ENCODE peak calls at places on chromosomes 11 and 22, in four cellular contexts. Y, K, J and L are unnamed samples.

GRCh38 chr11:114010931-114011330 is 36.0 kb downstream of the HTR3A start:
- DNase-seq in Y (no peak), K (no peak), J (no peak), L (no peak)

GRCh38 chr11:112811781-112812180 is 149.4 kb upstream of the NCAM1 start:
- DNase-seq in J (no peak), Y (no peak), K (no peak), L (no peak)

GRCh38 chr11:57619331-57619730 is 21.8 kb downstream of the SERPING1 start:
- DNase-seq in Y (peak), J (no peak), K (no peak), L (peak)

GRCh38 chr11:60280412-60280811 is at the start of gene MS4A4A:
- DNase-seq in J (no peak), Y (no peak), K (no peak), L (no peak)

GRCh38 chr11:4090258-4090657 is 4.3 kb upstream of the RRM1 start:
- DNase-seq in Y (no peak), K (no peak), J (no peak), L (no peak)

GRCh38 chr11:74672956-74673895 is 58.0 kb downstream of the CHRDL2 start:
- DNase-seq in J (no peak), K (no peak), Y (no peak), L (peak)

GRCh38 chr22:44358723-44359440 is 46.1 kb upstream of the SHISAL1 start:
- DNase-seq in J (no peak), K (no peak), Y (no peak), L (no peak)

GRCh38 chr11:68312780-68313573 is 586 bp downstream of the LRP5 start:
- DNase-seq in J (peak), Y (no peak), K (no peak), L (no peak)

GRCh38 chr11:82871646-82872045 is 28.6 kb downstream of the PRCP start:
- DNase-seq in K (no peak), J (no peak), Y (no peak), L (no peak)

GRCh38 chr11:123544631-123545375 is 109.6 kb downstream of the SCN3B start:
- DNase-seq in K (peak), Y (no peak), J (no peak), L (no peak)

GRCh38 chr22:27247691-27248434 is 553.7 kb downstream of the MN1 start:
- DNase-seq in K (no peak), J (no peak), Y (no peak), L (no peak)

GRCh38 chr22:36386351-36386899 is 1.3 kb downstream of the MYH9 start:
- DNase-seq in J (no peak), K (no peak), Y (no peak), L (peak)

GRCh38 chr11:18641677-18642076 is 7.5 kb upstream of the SPTY2D1 start:
- DNase-seq in Y (no peak), J (no peak), K (no peak), L (no peak)

GRCh38 chr22:47775191-47775590 is 1012.7 kb downstream of the TBC1D22A start:
- DNase-seq in Y (no peak), K (no peak), J (no peak), L (no peak)

GRCh38 chr11:121134758-121135312 is 33.8 kb downstream of the TECTA start:
- DNase-seq in J (no peak), K (no peak), Y (no peak), L (no peak)

GRCh38 chr11:111347723-111348115 is 31.4 kb downstream of the POU2AF1 start:
- DNase-seq in K (peak), Y (no peak), J (no peak), L (no peak)

GRCh38 chr11:64039012-64039665 is 3.4 kb downstream of the FLRT1 start:
- DNase-seq in J (no peak), Y (no peak), K (no peak), L (no peak)

GRCh38 chr11:10476927-10477689 is 22.0 kb downstream of the AMPD3 start:
- DNase-seq in J (no peak), Y (no peak), K (no peak), L (no peak)

GRCh38 chr11:14386895-14387480 is 28.0 kb upstream of the RRAS2 start:
- DNase-seq in J (no peak), Y (no peak), K (peak), L (no peak)

GRCh38 chr11:114026355-114026754 is 33.2 kb upstream of the ZBTB16 start:
- DNase-seq in K (no peak), Y (no peak), J (no peak), L (peak)

GRCh38 chr11:59962103-59962474 is 1.7 kb upstream of the OOSP4A start:
- DNase-seq in Y (no peak), K (no peak), J (no peak), L (no peak)

GRCh38 chr22:37775785-37776638 is 31.7 kb upstream of the GCAT start:
- DNase-seq in K (no peak), Y (no peak), J (no peak), L (no peak)